ENCODE peak calls at places on chromosomes 16 and 17, in five cellular contexts. Y is astrocyte of the cerebellum, P is AG09309, V is fibroblast of lung, H is lower leg skin. G is an unnamed sample.

GRCh38 chr17:67891481-67892119 is 66.3 kb downstream of the BPTF start:
- DNase-seq in Y (peak), V (peak), P (peak), H (no peak), G (peak)

GRCh38 chr17:64385187-64386083 is 5.2 kb downstream of the PECAM1 start:
- DNase-seq in Y (peak), P (peak), V (peak), H (no peak), G (peak)

GRCh38 chr17:56717471-56717870 is 116.2 kb downstream of the C17orf67 start:
- DNase-seq in V (no peak), H (no peak), P (no peak), Y (no peak), G (no peak)

GRCh38 chr16:30896890-30897730 is 696 bp downstream of the CTF1 start:
- DNase-seq in V (peak), Y (peak), H (peak), P (peak), G (peak)

GRCh38 chr17:60240290-60240689 is 90.5 kb downstream of the CA4 start:
- DNase-seq in H (no peak), V (no peak), Y (no peak), P (no peak), G (no peak)

GRCh38 chr17:42159796-42160551 is 5.2 kb upstream of the RAB5C start:
- DNase-seq in P (no peak), H (no peak), Y (no peak), V (no peak), G (no peak)

GRCh38 chr17:73142763-73143395 is 21.9 kb upstream of the SSTR2 start:
- DNase-seq in P (no peak), Y (no peak), H (no peak), V (no peak), G (no peak)

GRCh38 chr16:68776821-68777485 is 39.9 kb downstream of the CDH1 start:
- DNase-seq in V (no peak), Y (peak), H (no peak), P (no peak), G (no peak)

GRCh38 chr17:62562656-62563055 is 64.8 kb upstream of the MRC2 start:
- DNase-seq in P (no peak), Y (peak), H (no peak), V (peak), G (peak)

GRCh38 chr17:76139801-76140660 is 1.0 kb downstream of the FOXJ1 start:
- DNase-seq in H (no peak), P (no peak), V (no peak), Y (no peak), G (no peak)

GRCh38 chr16:85026696-85027095 is 899 bp upstream of the KIAA0513 start:
- DNase-seq in P (no peak), V (no peak), Y (no peak), H (no peak), G (no peak)

GRCh38 chr16:86752582-86753175 is 174.3 kb downstream of the FOXL1 start:
- DNase-seq in H (no peak), Y (no peak), V (no peak), P (no peak), G (no peak)

GRCh38 chr17:73226556-73227172 is 33.8 kb downstream of the COG1 start:
- DNase-seq in V (no peak), P (no peak), Y (no peak), H (no peak), G (no peak)

GRCh38 chr17:74307984-74308773 is 17.8 kb upstream of the KIF19 start:
- DNase-seq in Y (no peak), V (no peak), H (no peak), P (no peak), G (no peak)

GRCh38 chr17:74303300-74303699 is 22.7 kb upstream of the KIF19 start:
- DNase-seq in Y (no peak), V (no peak), H (no peak), P (no peak), G (no peak)

GRCh38 chr17:74309902-74310301 is 16.1 kb upstream of the KIF19 start:
- DNase-seq in H (no peak), V (no peak), Y (no peak), P (no peak), G (no peak)

GRCh38 chr17:74305865-74306654 is 20.0 kb upstream of the KIF19 start:
- DNase-seq in P (no peak), H (no peak), V (no peak), Y (peak), G (no peak)
- H3K4me3 ChIP-seq in P (no peak), H (no peak), V (no peak), Y (no peak), G (no peak)

DNA sequence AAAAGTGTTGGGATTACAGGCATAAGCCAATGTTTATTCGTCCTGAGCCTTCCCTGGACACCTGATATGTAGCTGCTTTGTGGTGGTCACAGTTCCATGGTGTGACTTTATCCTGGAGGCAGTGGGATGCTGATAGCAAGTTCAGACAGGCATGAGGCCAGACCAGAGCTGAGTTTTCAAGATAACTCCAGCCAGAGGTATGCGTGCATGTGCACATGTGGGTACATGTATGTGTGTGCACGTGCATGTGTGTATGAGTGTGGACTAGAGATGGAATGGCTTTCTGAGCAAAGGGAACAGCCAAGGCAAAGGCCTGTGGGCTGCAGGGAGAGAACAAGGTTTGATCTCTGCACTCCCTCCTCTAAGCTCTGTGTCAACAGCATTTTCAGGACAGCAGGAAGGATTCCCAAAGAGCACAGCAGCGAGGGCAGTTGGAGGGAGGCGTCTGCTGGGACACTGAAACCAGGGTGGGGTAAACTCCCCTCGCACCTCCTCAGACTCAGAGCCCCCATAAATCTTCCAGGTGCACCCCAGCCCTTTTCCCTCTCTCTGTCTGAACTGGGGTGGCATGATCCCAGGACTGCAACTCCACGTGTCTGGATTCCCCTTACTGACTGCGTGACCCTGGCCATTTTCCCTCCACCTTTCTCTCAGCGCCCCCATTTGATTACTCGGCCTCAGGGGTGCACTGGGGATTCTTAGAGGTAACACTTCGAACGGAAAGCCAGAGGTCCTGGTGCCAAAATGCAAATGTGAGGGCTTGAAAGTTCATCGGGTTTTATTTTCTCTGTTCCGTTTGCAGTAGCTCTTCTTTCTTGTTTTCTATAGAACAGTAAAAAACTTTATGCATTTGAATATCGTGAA is 15.3 kb downstream of the NLRC5 start:
- DNase-seq in H (no peak), Y (no peak), V (no peak), P (no peak), G (no peak)
- H3K4me3 ChIP-seq in H (no peak), Y (no peak), V (no peak), P (no peak), G (no peak)

GRCh38 chr17:49739662-49740271 is 24.2 kb downstream of the FAM117A start:
- DNase-seq in Y (no peak), P (no peak), V (peak), H (peak), G (no peak)
- H3K4me3 ChIP-seq in Y (no peak), P (no peak), V (no peak), H (no peak), G (no peak)

DNA sequence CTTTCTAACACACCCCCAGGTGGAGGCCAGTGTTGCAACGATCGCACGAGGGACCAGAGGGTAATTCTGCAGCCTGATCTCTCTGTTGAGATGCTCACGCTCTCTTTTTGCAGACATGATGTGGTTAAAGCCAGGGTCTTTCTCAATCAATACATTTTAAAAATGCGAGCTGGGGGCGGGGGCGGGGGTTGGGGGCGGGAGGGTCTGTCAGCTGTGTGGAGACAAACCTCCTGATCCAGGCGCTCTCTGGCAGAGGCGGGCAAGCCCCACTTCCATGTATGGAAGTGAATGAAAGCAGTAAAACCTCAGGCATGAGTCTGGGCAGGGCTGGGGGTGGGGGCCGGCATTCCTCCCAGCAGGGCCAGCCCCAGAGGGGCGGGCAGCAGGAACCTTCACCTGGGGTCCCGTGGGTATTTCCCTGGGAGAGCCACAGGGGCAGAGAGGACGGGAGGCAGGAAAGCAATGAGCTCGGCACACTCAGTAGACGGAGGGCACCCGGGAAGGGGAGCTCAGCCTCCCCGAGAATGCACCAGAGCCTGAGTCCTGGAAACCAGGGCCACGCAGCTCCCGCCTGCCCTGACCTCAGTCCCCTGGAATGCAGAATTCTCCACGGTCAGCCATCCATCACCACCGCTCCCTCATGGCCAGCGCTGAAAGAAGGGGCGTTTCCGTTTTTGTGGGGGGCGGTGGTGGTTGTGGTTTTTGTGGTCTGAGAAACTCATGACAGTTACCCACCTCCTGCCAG is 28.0 kb downstream of the NXN start:
- DNase-seq in Y (peak), H (no peak), P (no peak), V (peak), G (peak)
- H3K4me3 ChIP-seq in Y (no peak), H (no peak), P (peak), V (peak), G (no peak)